ENCODE peak calls at places on chromosomes 13 and 19, in six cellular contexts. W, V, S, F, I and P are unnamed samples.

GRCh38 chr13:30664689-30665088 is 47.0 kb downstream of the USPL1 start:
- DNase-seq in W (no peak), F (no peak), I (no peak), S (no peak), V (no peak), P (no peak)

GRCh38 chr13:71879129-71879535 is 12.1 kb upstream of the DACH1 start:
- DNase-seq in V (no peak), S (no peak), W (no peak), F (peak), I (no peak), P (no peak)

GRCh38 chr13:51714663-51715168 is 89.2 kb downstream of the DHRS12 start:
- DNase-seq in I (no peak), S (no peak), V (no peak), W (peak), F (peak), P (no peak)

GRCh38 chr19:16590876-16591802 is 18.9 kb upstream of the SLC35E1 start:
- DNase-seq in W (no peak), F (no peak), I (no peak), S (no peak), V (no peak), P (no peak)

GRCh38 chr13:89375839-89376238 is 1704.7 kb downstream of the SLITRK5 start:
- DNase-seq in F (peak), I (no peak), W (peak), V (no peak), S (no peak), P (no peak)

GRCh38 chr13:51258612-51259358 is 36.6 kb downstream of the FAM124A start:
- DNase-seq in V (peak), W (no peak), I (no peak), F (no peak), S (no peak), P (no peak)

GRCh38 chr13:38785047-38785446 is 98.2 kb downstream of the FREM2 start:
- DNase-seq in W (no peak), F (no peak), S (no peak), V (no peak), I (no peak), P (no peak)

GRCh38 chr19:48830088-48830487 is 6.2 kb downstream of the HSD17B14 start:
- DNase-seq in I (no peak), S (no peak), V (no peak), F (no peak), W (no peak), P (no peak)

GRCh38 chr19:43380771-43381386 is 27.4 kb downstream of the CD177 start:
- DNase-seq in V (no peak), I (no peak), F (no peak), S (no peak), W (no peak), P (no peak)

GRCh38 chr13:24709186-24709913 is 29.1 kb downstream of the ATP12A start:
- DNase-seq in F (no peak), W (no peak), S (no peak), I (peak), V (no peak), P (no peak)

GRCh38 chr13:62564770-62565169 is 1149.1 kb upstream of the PCDH20 start:
- DNase-seq in S (no peak), V (no peak), W (no peak), I (no peak), F (no peak), P (no peak)

GRCh38 chr19:37007587-37008220 is 70.5 kb upstream of the ZNF420 start:
- DNase-seq in F (no peak), W (peak), V (peak), S (no peak), I (no peak), P (no peak)

GRCh38 chr19:31096930-31097329 is 252.3 kb downstream of the TSHZ3 start:
- DNase-seq in F (no peak), I (no peak), V (no peak), W (no peak), S (no peak), P (no peak)

GRCh38 chr13:71672527-71672926 is 194.5 kb downstream of the DACH1 start:
- DNase-seq in W (no peak), F (peak), I (no peak), V (no peak), S (no peak), P (no peak)

GRCh38 chr13:102295316-102296048 is 106.4 kb downstream of the FGF14 start:
- DNase-seq in V (no peak), F (peak), W (peak), S (no peak), I (no peak), P (no peak)

GRCh38 chr19:14418743-14419037 is 451 bp downstream of the DDX39A start:
- DNase-seq in I (no peak), S (no peak), F (no peak), W (no peak), V (no peak), P (no peak)

GRCh38 chr13:112131740-112132113 is 64.8 kb downstream of the SOX1 start:
- DNase-seq in W (no peak), F (no peak), I (no peak), V (no peak), S (no peak), P (no peak)

GRCh38 chr19:30103981-30104380 is 161.9 kb downstream of the URI1 start:
- DNase-seq in S (no peak), F (no peak), V (no peak), W (no peak), I (no peak), P (no peak)

GRCh38 chr13:49649244-49649962 is 21.1 kb downstream of the ARL11 start:
- DNase-seq in F (peak), I (no peak), V (no peak), W (peak), S (peak), P (no peak)

GRCh38 chr13:53138369-53139036 is 109.9 kb downstream of the OLFM4 start:
- DNase-seq in F (peak), V (no peak), W (no peak), I (no peak), S (no peak), P (no peak)

GRCh38 chr19:48466571-48467325 is 2.4 kb upstream of the CYTH2 start:
- DNase-seq in I (no peak), W (peak), F (peak), V (no peak), S (no peak), P (no peak)

GRCh38 chr19:24033962-24034342 is 53.0 kb upstream of the ZNF254 start:
- DNase-seq in V (peak), I (peak), S (peak), F (peak), W (peak), P (no peak)

GRCh38 chr19:10832659-10833296 is 3.2 kb downstream of the TMED1 start:
- DNase-seq in S (no peak), F (no peak), V (no peak), W (no peak), I (no peak), P (no peak)

GRCh38 chr19:39499082-39499642 is 415 bp downstream of the DLL3 start:
- DNase-seq in W (no peak), I (no peak), F (no peak), S (no peak), V (no peak), P (no peak)

GRCh38 chr19:17560205-17560595 is 4.8 kb downstream of the COLGALT1 start:
- DNase-seq in S (peak), W (peak), I (no peak), V (no peak), F (peak), P (no peak)

GRCh38 chr19:42497492-42498226 is 30.6 kb downstream of the CEACAM1 start:
- DNase-seq in W (no peak), F (no peak), S (no peak), V (peak), I (no peak), P (no peak)

GRCh38 chr19:19402656-19403372 is 2.7 kb upstream of the GATAD2A start:
- DNase-seq in W (no peak), F (no peak), I (no peak), S (no peak), V (no peak), P (no peak)

GRCh38 chr13:113882266-113882627 is 18.4 kb upstream of the GAS6 start:
- DNase-seq in I (no peak), S (no peak), V (no peak), F (no peak), W (no peak), P (no peak)

GRCh38 chr19:33310606-33311325 is 8.4 kb upstream of the CEBPA start:
- DNase-seq in V (no peak), I (no peak), S (no peak), F (no peak), W (no peak), P (no peak)